ENCODE peak calls at places on chromosomes 5 and 9, in ten cellular contexts. One of them, this sample, is unnamed. For H3K4me1, the result is how much of the 10 kb centered on the place peaks cover.

GRCh38 chr5:120848883-120849282 is 384.8 kb downstream of the PRR16 start:
- DNase-seq in H1: no peak
- DNase-seq in HCT116: no peak
- DNase-seq in mammary epithelial cell: no peak
- DNase-seq in GM23248: no peak
- DNase-seq in endothelial cell of umbilical vein: no peak
- DNase-seq in mesendoderm: peak
- DNase-seq in NT2/D1: peak
- DNase-seq in neural progenitor cell: peak
- DNase-seq in fibroblast of lung: no peak
- DNase-seq in this sample: no peak

GRCh38 chr5:31845351-31845750 is 206.4 kb downstream of the PDZD2 start:
- DNase-seq in H1: no peak
- DNase-seq in HCT116: no peak
- DNase-seq in mammary epithelial cell: peak
- DNase-seq in GM23248: no peak
- DNase-seq in endothelial cell of umbilical vein: no peak
- DNase-seq in mesendoderm: no peak
- DNase-seq in NT2/D1: no peak
- DNase-seq in neural progenitor cell: no peak
- DNase-seq in fibroblast of lung: no peak
- DNase-seq in this sample: peak

GRCh38 chr5:19047277-19047676 is 940.7 kb downstream of the CDH18 start:
- DNase-seq in H1: peak
- DNase-seq in HCT116: no peak
- DNase-seq in mammary epithelial cell: no peak
- DNase-seq in GM23248: no peak
- DNase-seq in endothelial cell of umbilical vein: no peak
- DNase-seq in mesendoderm: peak
- DNase-seq in NT2/D1: peak
- DNase-seq in neural progenitor cell: peak
- DNase-seq in fibroblast of lung: no peak
- DNase-seq in this sample: no peak

GRCh38 chr5:64811050-64811640 is 42.4 kb downstream of the CWC27 start:
- DNase-seq in H1: no peak
- DNase-seq in HCT116: peak
- DNase-seq in mammary epithelial cell: peak
- DNase-seq in GM23248: peak
- DNase-seq in endothelial cell of umbilical vein: peak
- DNase-seq in mesendoderm: peak
- DNase-seq in NT2/D1: peak
- DNase-seq in neural progenitor cell: peak
- DNase-seq in fibroblast of lung: peak
- DNase-seq in this sample: peak

GRCh38 chr9:126652140-126652558 is 38.4 kb downstream of the LMX1B start:
- DNase-seq in H1: no peak
- DNase-seq in HCT116: no peak
- DNase-seq in mammary epithelial cell: no peak
- DNase-seq in GM23248: no peak
- DNase-seq in endothelial cell of umbilical vein: no peak
- DNase-seq in mesendoderm: peak
- DNase-seq in NT2/D1: no peak
- DNase-seq in neural progenitor cell: peak
- DNase-seq in fibroblast of lung: no peak
- DNase-seq in this sample: no peak

GRCh38 chr5:107868994-107869393 is 198.3 kb upstream of the EFNA5 start:
- DNase-seq in H1: no peak
- DNase-seq in HCT116: no peak
- DNase-seq in mammary epithelial cell: no peak
- DNase-seq in GM23248: no peak
- DNase-seq in endothelial cell of umbilical vein: no peak
- DNase-seq in mesendoderm: peak
- DNase-seq in NT2/D1: no peak
- DNase-seq in neural progenitor cell: no peak
- DNase-seq in fibroblast of lung: no peak
- DNase-seq in this sample: peak

GRCh38 chr9:11063263-11063662 is 450.5 kb upstream of the PTPRD start:
- DNase-seq in H1: no peak
- DNase-seq in HCT116: no peak
- DNase-seq in mammary epithelial cell: no peak
- DNase-seq in GM23248: no peak
- DNase-seq in endothelial cell of umbilical vein: no peak
- DNase-seq in mesendoderm: no peak
- DNase-seq in NT2/D1: no peak
- DNase-seq in neural progenitor cell: no peak
- DNase-seq in fibroblast of lung: no peak
- DNase-seq in this sample: no peak

GRCh38 chr5:131263648-131264452 is at the start of gene CDC42SE2:
- DNase-seq in H1: peak
- DNase-seq in HCT116: peak
- DNase-seq in mammary epithelial cell: peak
- DNase-seq in GM23248: peak
- DNase-seq in endothelial cell of umbilical vein: peak
- DNase-seq in mesendoderm: peak
- DNase-seq in NT2/D1: peak
- DNase-seq in neural progenitor cell: peak
- DNase-seq in fibroblast of lung: peak
- DNase-seq in this sample: peak

GRCh38 chr5:168086104-168086610 is 205.3 kb upstream of the WWC1 start:
- DNase-seq in H1: no peak
- DNase-seq in HCT116: no peak
- DNase-seq in mammary epithelial cell: peak
- DNase-seq in GM23248: peak
- DNase-seq in endothelial cell of umbilical vein: no peak
- DNase-seq in mesendoderm: no peak
- DNase-seq in NT2/D1: no peak
- DNase-seq in neural progenitor cell: no peak
- DNase-seq in fibroblast of lung: no peak
- DNase-seq in this sample: peak

GRCh38 chr9:114159562-114160145 is 4.3 kb downstream of the COL27A1 start:
- DNase-seq in H1: no peak
- DNase-seq in HCT116: no peak
- DNase-seq in mammary epithelial cell: no peak
- DNase-seq in GM23248: no peak
- DNase-seq in endothelial cell of umbilical vein: no peak
- DNase-seq in mesendoderm: no peak
- DNase-seq in NT2/D1: no peak
- DNase-seq in neural progenitor cell: peak
- DNase-seq in fibroblast of lung: no peak
- DNase-seq in this sample: no peak

GRCh38 chr5:147753783-147754182 is 28.7 kb downstream of the JAKMIP2 start:
- DNase-seq in H1: no peak
- DNase-seq in HCT116: no peak
- DNase-seq in mammary epithelial cell: no peak
- DNase-seq in GM23248: no peak
- DNase-seq in endothelial cell of umbilical vein: no peak
- DNase-seq in mesendoderm: no peak
- DNase-seq in NT2/D1: no peak
- DNase-seq in neural progenitor cell: no peak
- DNase-seq in fibroblast of lung: peak
- DNase-seq in this sample: no peak

GRCh38 chr5:138316355-138316754 is 15.2 kb downstream of the CDC25C start:
- DNase-seq in H1: no peak
- DNase-seq in HCT116: no peak
- DNase-seq in mammary epithelial cell: no peak
- DNase-seq in GM23248: no peak
- DNase-seq in endothelial cell of umbilical vein: no peak
- DNase-seq in mesendoderm: peak
- DNase-seq in NT2/D1: no peak
- DNase-seq in neural progenitor cell: peak
- DNase-seq in fibroblast of lung: no peak
- DNase-seq in this sample: no peak

GRCh38 chr5:152349683-152350526 is 55.2 kb downstream of the NMUR2 start:
- DNase-seq in H1: peak
- DNase-seq in HCT116: peak
- DNase-seq in mammary epithelial cell: peak
- DNase-seq in GM23248: peak
- DNase-seq in endothelial cell of umbilical vein: peak
- DNase-seq in mesendoderm: peak
- DNase-seq in NT2/D1: peak
- DNase-seq in neural progenitor cell: peak
- DNase-seq in fibroblast of lung: peak
- DNase-seq in this sample: peak

GRCh38 chr5:124235576-124235975 is 510.9 kb downstream of the ZNF608 start:
- DNase-seq in H1: no peak
- DNase-seq in HCT116: no peak
- DNase-seq in mammary epithelial cell: no peak
- DNase-seq in GM23248: no peak
- DNase-seq in endothelial cell of umbilical vein: no peak
- DNase-seq in mesendoderm: no peak
- DNase-seq in NT2/D1: no peak
- DNase-seq in neural progenitor cell: no peak
- DNase-seq in fibroblast of lung: no peak
- DNase-seq in this sample: no peak

GRCh38 chr9:110691002-110691549 is 22.5 kb downstream of the MUSK start:
- DNase-seq in H1: no peak
- DNase-seq in HCT116: no peak
- DNase-seq in mammary epithelial cell: no peak
- DNase-seq in GM23248: peak
- DNase-seq in endothelial cell of umbilical vein: peak
- DNase-seq in mesendoderm: peak
- DNase-seq in NT2/D1: no peak
- DNase-seq in neural progenitor cell: no peak
- DNase-seq in fibroblast of lung: peak
- DNase-seq in this sample: peak

DNA sequence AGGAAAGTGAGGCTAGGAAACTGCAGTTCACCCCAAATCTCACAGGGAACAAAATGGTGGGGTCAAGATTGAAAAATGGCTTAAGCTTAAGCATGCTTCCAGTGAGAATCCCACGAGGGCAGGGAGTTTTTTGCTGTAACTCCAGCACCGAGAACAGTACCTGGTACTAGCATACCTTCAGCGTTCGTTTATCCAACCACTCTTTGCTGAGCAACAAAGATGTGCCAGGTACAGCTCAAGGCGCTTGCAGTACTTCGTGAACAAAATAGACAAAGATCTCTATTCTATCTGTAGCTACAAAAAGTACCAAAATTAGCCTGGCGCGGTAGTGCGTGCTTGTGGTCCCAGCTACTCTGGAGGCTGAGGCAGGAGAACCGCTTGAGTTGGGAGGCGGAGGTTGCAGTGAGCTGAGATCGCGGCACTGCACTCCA is 783 bp upstream of the PPP6C start:
- DNase-seq in H1: no peak
- DNase-seq in HCT116: no peak
- DNase-seq in mammary epithelial cell: no peak
- DNase-seq in GM23248: peak
- DNase-seq in endothelial cell of umbilical vein: no peak
- DNase-seq in mesendoderm: peak
- DNase-seq in NT2/D1: no peak
- DNase-seq in neural progenitor cell: peak
- DNase-seq in fibroblast of lung: peak
- DNase-seq in this sample: no peak
- H3K9ac ChIP-seq in H1: peak
- H3K9ac ChIP-seq in HCT116: peak
- H3K9ac ChIP-seq in mammary epithelial cell: peak
- H3K9ac ChIP-seq in GM23248: peak
- H3K9ac ChIP-seq in endothelial cell of umbilical vein: peak
- H3K9ac ChIP-seq in mesendoderm: peak
- H3K9ac ChIP-seq in NT2/D1: peak
- H3K9ac ChIP-seq in neural progenitor cell: peak
- H3K9ac ChIP-seq in fibroblast of lung: no peak
- H3K9ac ChIP-seq in this sample: peak

GRCh38 chr5:133079048-133079447 is 27.2 kb downstream of the HSPA4 start:
- DNase-seq in H1: no peak
- DNase-seq in HCT116: no peak
- DNase-seq in mammary epithelial cell: no peak
- DNase-seq in GM23248: peak
- DNase-seq in endothelial cell of umbilical vein: no peak
- DNase-seq in mesendoderm: no peak
- DNase-seq in NT2/D1: no peak
- DNase-seq in neural progenitor cell: no peak
- DNase-seq in fibroblast of lung: no peak
- DNase-seq in this sample: no peak
- H3K4me1 ChIP-seq in H1: under half
- H3K4me1 ChIP-seq in HCT116: under half
- H3K4me1 ChIP-seq in mammary epithelial cell: under half
- H3K4me1 ChIP-seq in GM23248: under half
- H3K4me1 ChIP-seq in endothelial cell of umbilical vein: under half
- H3K4me1 ChIP-seq in mesendoderm: under half
- H3K4me1 ChIP-seq in NT2/D1: under half
- H3K4me1 ChIP-seq in neural progenitor cell: under half
- H3K4me1 ChIP-seq in fibroblast of lung: under half
- H3K4me1 ChIP-seq in this sample: under half

GRCh38 chr5:74816875-74817274 is 49.3 kb downstream of the FAM169A start:
- DNase-seq in H1: no peak
- DNase-seq in HCT116: no peak
- DNase-seq in mammary epithelial cell: no peak
- DNase-seq in GM23248: no peak
- DNase-seq in endothelial cell of umbilical vein: no peak
- DNase-seq in mesendoderm: peak
- DNase-seq in NT2/D1: peak
- DNase-seq in neural progenitor cell: no peak
- DNase-seq in fibroblast of lung: no peak
- DNase-seq in this sample: no peak
- H3K9ac ChIP-seq in H1: no peak
- H3K9ac ChIP-seq in HCT116: no peak
- H3K9ac ChIP-seq in mammary epithelial cell: no peak
- H3K9ac ChIP-seq in GM23248: no peak
- H3K9ac ChIP-seq in endothelial cell of umbilical vein: no peak
- H3K9ac ChIP-seq in mesendoderm: no peak
- H3K9ac ChIP-seq in NT2/D1: no peak
- H3K9ac ChIP-seq in neural progenitor cell: no peak
- H3K9ac ChIP-seq in fibroblast of lung: no peak
- H3K9ac ChIP-seq in this sample: no peak

GRCh38 chr9:130022566-130023146 is 20.3 kb downstream of the FNBP1 start:
- DNase-seq in H1: no peak
- DNase-seq in HCT116: no peak
- DNase-seq in mammary epithelial cell: no peak
- DNase-seq in GM23248: no peak
- DNase-seq in endothelial cell of umbilical vein: no peak
- DNase-seq in mesendoderm: no peak
- DNase-seq in NT2/D1: no peak
- DNase-seq in neural progenitor cell: no peak
- DNase-seq in fibroblast of lung: no peak
- DNase-seq in this sample: no peak

GRCh38 chr9:130021123-130021522 is 21.9 kb downstream of the FNBP1 start:
- DNase-seq in H1: no peak
- DNase-seq in HCT116: no peak
- DNase-seq in mammary epithelial cell: no peak
- DNase-seq in GM23248: no peak
- DNase-seq in endothelial cell of umbilical vein: peak
- DNase-seq in mesendoderm: no peak
- DNase-seq in NT2/D1: no peak
- DNase-seq in neural progenitor cell: no peak
- DNase-seq in fibroblast of lung: no peak
- DNase-seq in this sample: no peak

GRCh38 chr9:130018260-130018659 is 24.7 kb downstream of the FNBP1 start:
- DNase-seq in H1: no peak
- DNase-seq in HCT116: no peak
- DNase-seq in mammary epithelial cell: no peak
- DNase-seq in GM23248: peak
- DNase-seq in endothelial cell of umbilical vein: no peak
- DNase-seq in mesendoderm: no peak
- DNase-seq in NT2/D1: no peak
- DNase-seq in neural progenitor cell: no peak
- DNase-seq in fibroblast of lung: no peak
- DNase-seq in this sample: no peak

GRCh38 chr9:130023147-130023787 is 19.7 kb downstream of the FNBP1 start:
- DNase-seq in H1: no peak
- DNase-seq in HCT116: no peak
- DNase-seq in mammary epithelial cell: peak
- DNase-seq in GM23248: no peak
- DNase-seq in endothelial cell of umbilical vein: no peak
- DNase-seq in mesendoderm: peak
- DNase-seq in NT2/D1: no peak
- DNase-seq in neural progenitor cell: no peak
- DNase-seq in fibroblast of lung: no peak
- DNase-seq in this sample: no peak

GRCh38 chr9:130020618-130021017 is 22.4 kb downstream of the FNBP1 start:
- DNase-seq in H1: no peak
- DNase-seq in HCT116: no peak
- DNase-seq in mammary epithelial cell: no peak
- DNase-seq in GM23248: no peak
- DNase-seq in endothelial cell of umbilical vein: no peak
- DNase-seq in mesendoderm: no peak
- DNase-seq in NT2/D1: no peak
- DNase-seq in neural progenitor cell: no peak
- DNase-seq in fibroblast of lung: no peak
- DNase-seq in this sample: no peak
- H3K4me1 ChIP-seq in H1: under half
- H3K4me1 ChIP-seq in HCT116: under half
- H3K4me1 ChIP-seq in mammary epithelial cell: under half
- H3K4me1 ChIP-seq in GM23248: under half
- H3K4me1 ChIP-seq in endothelial cell of umbilical vein: under half
- H3K4me1 ChIP-seq in mesendoderm: under half
- H3K4me1 ChIP-seq in NT2/D1: under half
- H3K4me1 ChIP-seq in neural progenitor cell: under half
- H3K4me1 ChIP-seq in fibroblast of lung: under half
- H3K4me1 ChIP-seq in this sample: under half